ENCODE peak calls at places on chromosomes 2 and 18, in eight cellular contexts. A is breast epithelium; Z is PC-3; M is CD4-positive, alpha-beta memory T cell; L is psoas muscle; E is cardiac muscle cell; P is esophagus squamous epithelium; S is naive thymus-derived CD4-positive, alpha-beta T cell. T is an unnamed sample. For H3K9me3, the result is how much of the 10 kb centered on the place peaks cover.

GRCh38 chr2:31729442-31730092 is 148.8 kb upstream of the SRD5A2 start:
- DNase-seq in A (no peak), Z (peak), M (no peak), L (no peak), E (peak), P (no peak), S (no peak), T (no peak)

GRCh38 chr2:67567866-67568265 is 170.7 kb downstream of the ETAA1 start:
- DNase-seq in A (no peak), Z (no peak), M (no peak), L (no peak), E (no peak), P (no peak), S (no peak), T (no peak)

GRCh38 chr18:8367217-8367988 is 241.8 kb upstream of the RAB12 start:
- DNase-seq in A (no peak), Z (peak), M (peak), L (peak), E (peak), P (no peak), S (peak), T (no peak)

GRCh38 chr2:70715161-70715985 is 52.6 kb downstream of the ADD2 start:
- DNase-seq in A (no peak), Z (no peak), M (no peak), L (no peak), E (no peak), P (no peak), S (no peak), T (no peak)

GRCh38 chr2:54287532-54287931 is 31.5 kb upstream of the TSPYL6 start:
- DNase-seq in A (no peak), Z (no peak), M (no peak), L (peak), E (no peak), P (no peak), S (no peak), T (no peak)

GRCh38 chr2:229370484-229370883 is 99.4 kb upstream of the PID1 start:
- DNase-seq in A (no peak), Z (no peak), M (no peak), L (no peak), E (no peak), P (no peak), S (no peak), T (no peak)

GRCh38 chr2:239535413-239535790 is 134.6 kb upstream of the HDAC4 start:
- DNase-seq in A (no peak), Z (no peak), M (no peak), L (no peak), E (no peak), P (no peak), S (no peak), T (no peak)

GRCh38 chr2:112153179-112153490 is 14.9 kb downstream of the FBLN7 start:
- DNase-seq in A (peak), Z (no peak), M (no peak), L (no peak), E (no peak), P (no peak), S (no peak), T (no peak)

GRCh38 chr2:239826376-239826775 is 198.8 kb downstream of the NDUFA10 start:
- DNase-seq in A (peak), Z (no peak), M (no peak), L (no peak), E (no peak), P (no peak), S (no peak), T (no peak)

GRCh38 chr2:45281311-45281710 is 272.1 kb upstream of the SIX2 start:
- DNase-seq in A (no peak), Z (no peak), M (no peak), L (no peak), E (no peak), P (no peak), S (no peak), T (no peak)

GRCh38 chr2:137865954-137866540 is 98.2 kb upstream of the HNMT start:
- DNase-seq in A (no peak), Z (peak), M (peak), L (no peak), E (peak), P (no peak), S (no peak), T (peak)

GRCh38 chr2:24075259-24075658 is 867 bp downstream of the SF3B6 start:
- DNase-seq in A (no peak), Z (no peak), M (no peak), L (no peak), E (no peak), P (no peak), S (no peak), T (no peak)

GRCh38 chr2:96540136-96540535 is 3.6 kb downstream of the ARID5A start:
- DNase-seq in A (no peak), Z (peak), M (no peak), L (no peak), E (no peak), P (no peak), S (no peak), T (no peak)

GRCh38 chr18:75125359-75126331 is 83.3 kb downstream of the PTGR3 start:
- DNase-seq in A (peak), Z (peak), M (no peak), L (no peak), E (no peak), P (no peak), S (no peak), T (no peak)

GRCh38 chr18:40019797-40020392 is 1935.1 kb upstream of the PIK3C3 start:
- DNase-seq in A (no peak), Z (no peak), M (no peak), L (no peak), E (peak), P (no peak), S (no peak), T (no peak)

GRCh38 chr2:29557268-29557667 is 364.1 kb downstream of the ALK start:
- DNase-seq in A (no peak), Z (no peak), M (no peak), L (no peak), E (no peak), P (no peak), S (no peak), T (no peak)

GRCh38 chr2:24702800-24703199 is 90.4 kb downstream of the PTRHD1 start:
- DNase-seq in A (no peak), Z (peak), M (no peak), L (no peak), E (no peak), P (no peak), S (no peak), T (no peak)

GRCh38 chr2:97748397-97748796 is 35.0 kb downstream of the ZAP70 start:
- DNase-seq in A (no peak), Z (peak), M (peak), L (no peak), E (peak), P (no peak), S (no peak), T (peak)

GRCh38 chr2:166332049-166332448 is 43.7 kb downstream of the SCN9A start:
- DNase-seq in A (no peak), Z (peak), M (no peak), L (no peak), E (no peak), P (no peak), S (no peak), T (no peak)

GRCh38 chr2:166335284-166335683 is 40.5 kb downstream of the SCN9A start:
- DNase-seq in A (no peak), Z (peak), M (no peak), L (no peak), E (no peak), P (no peak), S (no peak), T (no peak)

GRCh38 chr2:166333809-166334208 is 41.9 kb downstream of the SCN9A start:
- DNase-seq in A (no peak), Z (peak), M (no peak), L (no peak), E (no peak), P (no peak), S (no peak), T (no peak)

GRCh38 chr2:166337932-166338331 is 37.8 kb downstream of the SCN9A start:
- DNase-seq in A (no peak), Z (no peak), M (no peak), L (no peak), E (no peak), P (no peak), S (no peak), T (no peak)

GRCh38 chr2:166334800-166335199 is 40.9 kb downstream of the SCN9A start:
- DNase-seq in A (no peak), Z (peak), M (no peak), L (no peak), E (no peak), P (no peak), S (no peak), T (no peak)
- H3K27ac ChIP-seq in A (no peak), Z (no peak), M (no peak), L (no peak), E (no peak), P (no peak), S (no peak), T (no peak)

GRCh38 chr18:78610179-78610578 is 369.4 kb upstream of the SALL3 start:
- DNase-seq in A (no peak), Z (no peak), M (no peak), L (no peak), E (no peak), P (no peak), S (no peak), T (no peak)

GRCh38 chr18:78611869-78612268 is 367.7 kb upstream of the SALL3 start:
- DNase-seq in A (no peak), Z (no peak), M (no peak), L (no peak), E (no peak), P (no peak), S (no peak), T (no peak)

GRCh38 chr18:78612318-78612717 is 367.3 kb upstream of the SALL3 start:
- DNase-seq in A (no peak), Z (no peak), M (no peak), L (no peak), E (no peak), P (no peak), S (no peak), T (no peak)

GRCh38 chr18:78610646-78611045 is 369.0 kb upstream of the SALL3 start:
- DNase-seq in A (no peak), Z (no peak), M (no peak), L (no peak), E (no peak), P (no peak), S (no peak), T (no peak)

DNA sequence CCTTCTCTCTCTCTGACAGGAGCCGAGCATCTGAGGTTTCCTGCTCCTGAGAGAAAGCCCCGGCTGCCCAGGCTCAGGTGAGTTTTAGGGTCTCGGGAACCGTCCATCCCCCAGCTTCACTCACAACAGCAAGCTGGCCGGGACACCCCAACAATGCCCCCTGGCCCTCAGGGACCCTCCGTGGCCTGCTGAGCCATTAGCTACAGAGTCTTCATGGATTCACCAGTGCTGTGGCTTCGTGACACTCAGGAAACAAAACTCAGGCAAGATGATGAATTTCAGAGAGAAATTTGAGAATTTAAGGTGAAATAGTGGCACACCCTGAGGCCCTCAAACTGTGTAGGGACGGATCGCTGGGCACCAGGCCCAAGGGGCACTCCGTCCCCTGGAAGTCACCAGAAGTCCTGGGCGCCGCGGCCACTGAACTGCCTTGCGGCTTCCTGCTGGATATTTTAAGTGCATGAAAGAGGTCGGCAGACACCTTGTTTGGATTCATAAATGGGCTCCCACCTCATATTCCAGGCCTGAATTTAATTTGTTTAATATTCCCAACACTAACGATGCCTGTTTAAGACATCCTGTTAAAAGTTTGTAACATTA is 368.3 kb upstream of the SALL3 start:
- DNase-seq in A (no peak), Z (no peak), M (no peak), L (no peak), E (no peak), P (no peak), S (no peak), T (no peak)
- H3K9me3 ChIP-seq in A (under half), Z (under half), M (under half), L (under half), E (under half), P (under half), S (under half), T (under half)

GRCh38 chr2:101986386-101986785 is 5.4 kb upstream of the IL1R2 start:
- DNase-seq in A (no peak), Z (peak), M (no peak), L (no peak), E (no peak), P (no peak), S (no peak), T (no peak)

GRCh38 chr2:101987832-101988231 is 3.9 kb upstream of the IL1R2 start:
- DNase-seq in A (no peak), Z (no peak), M (no peak), L (no peak), E (no peak), P (no peak), S (no peak), T (no peak)

GRCh38 chr2:101988541-101988940 is 3.2 kb upstream of the IL1R2 start:
- DNase-seq in A (no peak), Z (no peak), M (no peak), L (no peak), E (no peak), P (no peak), S (no peak), T (no peak)

GRCh38 chr2:101985793-101986164 is 6.0 kb upstream of the IL1R2 start:
- DNase-seq in A (no peak), Z (peak), M (no peak), L (no peak), E (no peak), P (no peak), S (no peak), T (no peak)

DNA sequence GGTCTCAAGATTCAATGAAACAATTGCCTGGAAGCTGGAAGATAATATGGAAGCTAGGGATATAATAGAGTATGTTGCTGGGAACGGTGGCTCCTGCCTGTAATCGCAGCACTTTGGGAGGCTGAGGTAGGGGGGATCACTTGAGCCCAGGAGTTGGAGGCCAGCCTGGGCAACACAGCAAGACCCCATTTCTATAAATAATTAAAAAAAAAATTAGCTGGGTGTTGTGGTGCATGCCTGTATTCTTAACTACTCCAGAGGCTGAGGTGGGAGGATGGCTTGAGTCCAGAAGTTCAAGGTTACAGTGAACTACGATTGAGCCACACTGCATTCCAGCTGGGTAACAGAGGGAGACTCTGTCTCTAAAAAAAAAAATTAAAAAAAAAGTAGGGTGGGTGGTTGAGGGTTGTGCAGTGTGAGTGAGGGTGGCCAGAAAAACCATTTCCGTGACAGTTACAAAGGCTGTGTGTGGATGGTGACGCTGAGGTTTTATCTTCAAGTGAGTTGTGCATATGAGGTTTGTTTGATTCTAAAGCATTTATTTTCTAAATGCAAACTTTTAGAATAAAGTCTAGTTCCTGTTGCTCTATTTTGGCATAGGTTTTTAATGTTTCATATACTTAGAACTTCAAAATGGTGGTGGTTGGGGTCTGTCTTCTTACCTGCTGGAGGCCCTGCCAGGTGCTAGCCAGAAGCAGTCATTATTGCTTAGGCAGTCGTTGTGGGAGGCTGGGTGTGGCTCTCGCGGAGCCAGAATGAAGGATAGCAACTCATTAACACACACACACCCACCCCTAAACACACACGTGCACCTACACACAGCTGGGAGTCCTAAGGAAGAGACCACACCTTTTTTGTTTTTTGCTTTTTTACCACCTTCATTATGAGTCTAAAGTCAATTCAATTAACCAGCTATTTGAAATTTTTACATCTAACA is 4.7 kb upstream of the IL1R2 start:
- DNase-seq in A (no peak), Z (no peak), M (peak), L (no peak), E (no peak), P (no peak), S (no peak), T (no peak)
- H3K27ac ChIP-seq in A (no peak), Z (peak), M (no peak), L (no peak), E (no peak), P (no peak), S (no peak), T (no peak)

GRCh38 chr18:26640541-26640940 is 92.2 kb upstream of the KCTD1 start:
- DNase-seq in A (no peak), Z (no peak), M (no peak), L (no peak), E (no peak), P (no peak), S (no peak), T (no peak)

GRCh38 chr18:26637324-26637723 is 89.0 kb upstream of the KCTD1 start:
- DNase-seq in A (no peak), Z (no peak), M (no peak), L (no peak), E (no peak), P (no peak), S (no peak), T (no peak)

GRCh38 chr18:26635466-26635865 is 87.1 kb upstream of the KCTD1 start:
- DNase-seq in A (no peak), Z (no peak), M (no peak), L (no peak), E (no peak), P (no peak), S (no peak), T (no peak)

GRCh38 chr18:26639149-26639548 is 90.8 kb upstream of the KCTD1 start:
- DNase-seq in A (no peak), Z (no peak), M (no peak), L (no peak), E (no peak), P (no peak), S (no peak), T (no peak)

GRCh38 chr18:26637983-26638382 is 89.6 kb upstream of the KCTD1 start:
- DNase-seq in A (no peak), Z (no peak), M (no peak), L (no peak), E (no peak), P (no peak), S (no peak), T (no peak)
- H3K9me3 ChIP-seq in A (under half), Z (under half), M (under half), L (under half), E (under half), P (under half), S (under half), T (under half)

GRCh38 chr2:196171946-196172345 is 568 bp upstream of the STK17B start:
- DNase-seq in A (no peak), Z (no peak), M (no peak), L (no peak), E (no peak), P (no peak), S (no peak), T (no peak)
- H3K27ac ChIP-seq in A (peak), Z (no peak), M (peak), L (peak), E (no peak), P (peak), S (peak), T (peak)

GRCh38 chr2:4020153-4020552 is 316.8 kb downstream of the DCDC2C start:
- DNase-seq in A (no peak), Z (no peak), M (no peak), L (no peak), E (no peak), P (no peak), S (no peak), T (no peak)
- H3K9me3 ChIP-seq in A (under half), Z (under half), M (under half), L (under half), E (under half), P (under half), S (under half), T (under half)

GRCh38 chr2:108535380-108535677 is 1.1 kb downstream of the LIMS1 start:
- DNase-seq in A (no peak), Z (peak), M (no peak), L (no peak), E (no peak), P (no peak), S (no peak), T (no peak)

GRCh38 chr2:108534577-108535379 is 508 bp downstream of the LIMS1 start:
- DNase-seq in A (peak), Z (peak), M (peak), L (no peak), E (peak), P (no peak), S (peak), T (peak)

GRCh38 chr2:108538000-108538625 is 3.8 kb downstream of the LIMS1 start:
- DNase-seq in A (no peak), Z (peak), M (no peak), L (no peak), E (no peak), P (no peak), S (no peak), T (no peak)

GRCh38 chr2:108536133-108536780 is 2.0 kb downstream of the LIMS1 start:
- DNase-seq in A (no peak), Z (peak), M (no peak), L (no peak), E (no peak), P (no peak), S (no peak), T (no peak)

GRCh38 chr2:108536911-108537310 is 2.6 kb downstream of the LIMS1 start:
- DNase-seq in A (no peak), Z (no peak), M (no peak), L (no peak), E (no peak), P (no peak), S (no peak), T (no peak)
- H3K27ac ChIP-seq in A (no peak), Z (no peak), M (no peak), L (peak), E (no peak), P (no peak), S (no peak), T (no peak)

DNA sequence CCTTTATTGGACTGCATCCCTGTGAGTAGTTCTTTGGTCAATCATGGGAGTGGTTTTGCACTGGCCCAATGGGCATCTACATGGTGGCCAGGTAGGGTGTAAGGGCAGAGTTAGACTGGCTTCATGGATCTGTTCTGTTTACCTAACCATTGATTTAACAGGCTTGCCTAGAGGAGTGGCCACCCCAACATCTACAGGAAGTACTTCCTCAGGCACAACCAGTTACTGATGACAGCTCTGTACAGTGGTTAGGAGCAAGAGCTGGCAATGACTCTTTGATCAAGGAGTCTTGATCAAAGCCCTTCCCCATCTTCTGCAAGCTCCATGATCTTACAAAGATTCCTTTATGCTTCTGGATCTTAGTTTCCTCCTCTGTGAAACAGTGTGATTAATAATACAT is 140.9 kb upstream of the CYP1B1 start:
- DNase-seq in A (no peak), Z (no peak), M (no peak), L (no peak), E (no peak), P (no peak), S (no peak), T (no peak)
- H3K9me3 ChIP-seq in A (under half), Z (under half), M (under half), L (under half), E (under half), P (under half), S (under half), T (under half)

GRCh38 chr2:162092656-162093556 is 18.9 kb upstream of the DPP4 start:
- DNase-seq in A (no peak), Z (peak), M (no peak), L (peak), E (no peak), P (no peak), S (no peak), T (no peak)
- H3K27ac ChIP-seq in A (peak), Z (peak), M (no peak), L (peak), E (no peak), P (peak), S (no peak), T (no peak)

GRCh38 chr2:227308784-227309183 is 16.3 kb upstream of the MFF start:
- DNase-seq in A (no peak), Z (peak), M (no peak), L (peak), E (no peak), P (no peak), S (no peak), T (no peak)
- H3K9me3 ChIP-seq in A (under half), Z (under half), M (under half), L (under half), E (under half), P (under half), S (under half), T (under half)